ENCODE peak calls at places on chromosomes 7 and 10, in seven cellular contexts. Z is fibroblast of pulmonary artery, G is fibroblast of mammary gland, K is lower leg skin, N is left lung, O is MCF 10A, D is right lobe of liver. Q is an unnamed sample.

GRCh38 chr7:94190599-94191061 is 186.5 kb upstream of the BET1 start:
- DNase-seq in Z (peak), O (peak), N (no peak), G (peak), K (no peak), D (no peak), Q (no peak)

GRCh38 chr7:102197161-102197560 is 89.5 kb upstream of the SH2B2 start:
- DNase-seq in G (no peak), O (no peak), N (no peak), Z (no peak), D (no peak), K (no peak), Q (no peak)

GRCh38 chr10:52741851-52742250 is 30.7 kb downstream of the MBL2 start:
- DNase-seq in D (no peak), Z (no peak), K (no peak), N (no peak), O (peak), G (no peak), Q (no peak)

GRCh38 chr7:5217396-5217795 is 27.4 kb downstream of the WIPI2 start:
- DNase-seq in O (no peak), D (no peak), G (no peak), K (no peak), Z (no peak), N (peak), Q (peak)

GRCh38 chr10:59222788-59223187 is 46.3 kb downstream of the PHYHIPL start:
- DNase-seq in Z (no peak), G (no peak), K (no peak), N (no peak), O (no peak), D (no peak), Q (no peak)

GRCh38 chr7:73831656-73832579 is 1.1 kb downstream of the CLDN4 start:
- DNase-seq in G (no peak), Z (no peak), D (no peak), O (no peak), N (peak), K (no peak), Q (no peak)

GRCh38 chr7:6261699-6262098 is 10.7 kb downstream of the CYTH3 start:
- DNase-seq in Z (no peak), K (no peak), G (no peak), N (no peak), O (no peak), D (no peak), Q (no peak)

GRCh38 chr7:71708710-71709109 is 576.8 kb downstream of the GALNT17 start:
- DNase-seq in D (no peak), N (no peak), K (no peak), G (no peak), O (no peak), Z (no peak), Q (no peak)

GRCh38 chr10:34666008-34666700 is 148.9 kb downstream of the PARD3 start:
- DNase-seq in N (no peak), O (peak), K (no peak), G (peak), Z (peak), D (no peak), Q (no peak)

GRCh38 chr10:6482737-6483362 is 97.2 kb downstream of the PRKCQ start:
- DNase-seq in O (no peak), G (no peak), D (no peak), N (no peak), K (no peak), Z (no peak), Q (no peak)

GRCh38 chr10:91313761-91314520 is 93.5 kb downstream of the PCGF5 start:
- DNase-seq in N (no peak), D (no peak), K (no peak), Z (peak), G (peak), O (no peak), Q (no peak)

GRCh38 chr10:95560288-95561199 is 627 bp downstream of the SORBS1 start:
- DNase-seq in D (peak), K (peak), O (peak), Z (peak), N (peak), G (peak), Q (peak)

GRCh38 chr7:134619627-134620331 is 26.9 kb upstream of the BPGM start:
- DNase-seq in N (no peak), G (peak), D (no peak), O (peak), K (no peak), Z (peak), Q (no peak)

GRCh38 chr7:157440346-157441022 is 103.7 kb downstream of the DNAJB6 start:
- DNase-seq in N (peak), Z (no peak), K (peak), O (no peak), D (no peak), G (no peak), Q (peak)

GRCh38 chr10:119652361-119652760 is 1.2 kb downstream of the BAG3 start:
- DNase-seq in K (no peak), N (no peak), O (peak), D (no peak), Z (peak), G (peak), Q (no peak)

GRCh38 chr7:99290980-99291607 is 18.5 kb downstream of the MYH16 start:
- DNase-seq in Z (peak), K (no peak), N (peak), D (no peak), G (no peak), O (no peak), Q (no peak)

GRCh38 chr10:79984851-79985250 is 35.9 kb upstream of the SFTPD start:
- DNase-seq in N (peak), G (no peak), D (no peak), K (no peak), O (peak), Z (no peak), Q (no peak)

GRCh38 chr10:133335238-133336122 is 1.2 kb downstream of the CALY start:
- DNase-seq in N (peak), O (no peak), K (no peak), Z (peak), D (no peak), G (peak), Q (peak)

GRCh38 chr7:9516672-9517071 is 1083.3 kb downstream of the NXPH1 start:
- DNase-seq in K (no peak), Z (no peak), D (no peak), O (no peak), N (no peak), G (no peak), Q (no peak)

GRCh38 chr7:106071999-106072714 is 40.0 kb downstream of the SYPL1 start:
- DNase-seq in D (peak), Z (no peak), K (peak), G (no peak), N (no peak), O (peak), Q (no peak)

GRCh38 chr7:7554647-7555575 is 11.8 kb upstream of the MIOS start:
- DNase-seq in N (no peak), G (no peak), D (no peak), O (no peak), K (no peak), Z (no peak), Q (no peak)

GRCh38 chr10:36886303-36886891 is 239.0 kb upstream of the ANKRD30A start:
- DNase-seq in D (no peak), O (no peak), G (no peak), Z (no peak), N (no peak), K (no peak), Q (no peak)

GRCh38 chr10:13660545-13660920 is 73.8 kb downstream of the PRPF18 start:
- DNase-seq in O (peak), Z (no peak), G (peak), N (no peak), D (no peak), K (no peak), Q (no peak)

GRCh38 chr10:50603151-50603850 is 20.5 kb downstream of the SGMS1 start:
- DNase-seq in K (no peak), Z (no peak), O (no peak), N (no peak), D (no peak), G (no peak), Q (no peak)

GRCh38 chr10:79315602-79315920 is 31.7 kb upstream of the PPIF start:
- DNase-seq in D (no peak), Z (no peak), G (no peak), O (no peak), N (no peak), K (no peak), Q (no peak)

GRCh38 chr7:53611043-53611442 is 575.6 kb downstream of the POM121L12 start:
- DNase-seq in Z (no peak), N (no peak), D (no peak), G (no peak), O (no peak), K (no peak), Q (no peak)

GRCh38 chr7:71285614-71286013 is 153.7 kb downstream of the GALNT17 start:
- DNase-seq in G (no peak), D (no peak), N (no peak), O (no peak), Z (no peak), K (no peak), Q (no peak)

GRCh38 chr7:32347244-32347828 is 142.8 kb downstream of the LSM5 start:
- DNase-seq in D (no peak), N (no peak), G (peak), Z (peak), O (peak), K (no peak), Q (no peak)

GRCh38 chr7:13279854-13280435 is 592.5 kb downstream of the ARL4A start:
- DNase-seq in K (no peak), G (peak), Z (peak), N (no peak), D (no peak), O (peak), Q (no peak)

GRCh38 chr7:128351296-128352123 is 7.8 kb upstream of the RBM28 start:
- DNase-seq in K (no peak), G (no peak), N (peak), D (no peak), O (no peak), Z (no peak), Q (peak)

GRCh38 chr10:30059209-30060107 is at the start of gene JCAD:
- DNase-seq in K (peak), D (peak), G (no peak), N (peak), O (peak), Z (peak), Q (peak)

GRCh38 chr7:76201732-76202665 is at the start of gene SRRM3:
- DNase-seq in Z (peak), N (peak), G (peak), O (peak), D (peak), K (peak), Q (peak)

GRCh38 chr10:121355161-121355560 is 243.1 kb downstream of the FGFR2 start:
- DNase-seq in N (no peak), D (no peak), K (no peak), Z (no peak), O (no peak), G (no peak), Q (no peak)

GRCh38 chr10:121356187-121356586 is 242.1 kb downstream of the FGFR2 start:
- DNase-seq in D (no peak), G (no peak), O (no peak), N (no peak), K (no peak), Z (no peak), Q (no peak)

GRCh38 chr10:121352456-121352855 is 245.8 kb downstream of the FGFR2 start:
- DNase-seq in N (no peak), O (no peak), D (no peak), G (no peak), Z (no peak), K (no peak), Q (no peak)

GRCh38 chr10:121357323-121357835 is 240.9 kb downstream of the FGFR2 start:
- DNase-seq in G (no peak), O (no peak), N (no peak), Z (no peak), D (no peak), K (no peak), Q (no peak)

GRCh38 chr10:121351533-121351932 is 246.7 kb downstream of the FGFR2 start:
- DNase-seq in K (no peak), G (no peak), N (no peak), Z (no peak), D (no peak), O (no peak), Q (no peak)
- TF ChIP-seq CTCF in K (no peak), G (no peak), N (no peak), Z (no peak), D (no peak), O (no peak), Q (no peak)

GRCh38 chr10:590721-591120 is 98.7 kb downstream of the DIP2C start:
- DNase-seq in O (no peak), N (no peak), G (no peak), D (no peak), K (peak), Z (no peak), Q (no peak)

GRCh38 chr10:589961-590680 is 99.3 kb downstream of the DIP2C start:
- DNase-seq in N (no peak), G (no peak), O (no peak), D (no peak), K (peak), Z (no peak), Q (no peak)

GRCh38 chr10:586151-586550 is 103.3 kb downstream of the DIP2C start:
- DNase-seq in D (no peak), Z (no peak), G (no peak), K (peak), O (no peak), N (no peak), Q (no peak)

GRCh38 chr10:586716-587115 is 102.8 kb downstream of the DIP2C start:
- DNase-seq in K (peak), O (no peak), D (no peak), G (no peak), Z (no peak), N (no peak), Q (no peak)

DNA sequence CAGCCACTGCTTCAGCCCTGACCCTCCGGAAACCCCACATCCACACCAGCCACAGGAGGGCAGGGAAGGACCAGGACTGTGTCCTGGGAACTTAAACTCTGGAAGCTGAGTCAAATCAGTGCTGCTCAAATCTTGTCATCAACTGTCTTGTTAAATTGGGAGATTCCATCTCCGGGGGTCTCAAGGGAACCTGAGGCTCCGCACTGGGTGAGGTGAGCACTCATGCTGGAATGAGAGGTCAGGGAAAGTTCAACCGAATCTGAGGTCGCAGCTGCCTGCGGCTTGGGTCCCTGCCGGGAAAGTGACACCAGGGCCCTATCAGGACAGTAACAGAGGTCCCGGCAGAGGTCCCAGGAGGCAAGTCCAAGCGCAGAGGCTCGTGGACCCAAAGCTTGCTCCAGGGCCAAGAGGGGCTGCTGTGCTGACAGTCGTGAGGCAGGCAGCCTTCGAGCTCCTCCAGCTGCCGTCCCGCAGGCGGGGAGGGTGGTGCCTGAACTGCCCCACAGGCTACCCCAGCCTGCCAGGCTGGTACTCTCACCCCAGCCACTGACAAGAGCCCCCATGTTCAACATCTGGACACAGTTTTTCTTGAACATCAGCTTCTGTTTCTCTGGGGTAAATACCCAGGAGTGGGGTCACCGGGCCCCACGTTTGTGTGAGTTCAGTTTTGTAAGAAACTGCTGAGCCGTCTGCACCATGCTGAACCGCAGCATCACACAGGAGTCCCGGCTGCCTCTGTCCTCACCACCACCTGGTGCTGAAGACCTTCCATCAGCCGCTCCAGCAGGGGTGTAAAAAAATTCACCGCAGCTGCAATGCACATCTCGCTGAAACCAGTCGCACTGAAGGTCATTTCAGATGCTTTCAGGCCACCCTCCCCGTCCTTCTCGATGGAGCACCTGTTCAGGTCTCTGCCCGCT is 101.0 kb downstream of the DIP2C start:
- DNase-seq in G (peak), K (peak), O (peak), D (no peak), Z (peak), N (no peak), Q (no peak)
- TF ChIP-seq CTCF in G (peak), K (no peak), O (no peak), D (no peak), Z (peak), N (no peak), Q (no peak)

GRCh38 chr10:103698266-103698665 is 157.1 kb downstream of the SH3PXD2A start:
- DNase-seq in N (no peak), K (no peak), Z (no peak), G (no peak), D (no peak), O (no peak), Q (no peak)

GRCh38 chr10:103697787-103698186 is 157.6 kb downstream of the SH3PXD2A start:
- DNase-seq in Z (no peak), G (no peak), O (no peak), D (no peak), N (no peak), K (no peak), Q (no peak)

GRCh38 chr10:103696094-103696410 is 159.3 kb downstream of the SH3PXD2A start:
- DNase-seq in K (no peak), O (no peak), G (no peak), Z (no peak), D (no peak), N (peak), Q (no peak)

GRCh38 chr10:103695584-103696005 is 159.8 kb downstream of the SH3PXD2A start:
- DNase-seq in G (peak), N (peak), O (peak), K (no peak), D (no peak), Z (peak), Q (no peak)

DNA sequence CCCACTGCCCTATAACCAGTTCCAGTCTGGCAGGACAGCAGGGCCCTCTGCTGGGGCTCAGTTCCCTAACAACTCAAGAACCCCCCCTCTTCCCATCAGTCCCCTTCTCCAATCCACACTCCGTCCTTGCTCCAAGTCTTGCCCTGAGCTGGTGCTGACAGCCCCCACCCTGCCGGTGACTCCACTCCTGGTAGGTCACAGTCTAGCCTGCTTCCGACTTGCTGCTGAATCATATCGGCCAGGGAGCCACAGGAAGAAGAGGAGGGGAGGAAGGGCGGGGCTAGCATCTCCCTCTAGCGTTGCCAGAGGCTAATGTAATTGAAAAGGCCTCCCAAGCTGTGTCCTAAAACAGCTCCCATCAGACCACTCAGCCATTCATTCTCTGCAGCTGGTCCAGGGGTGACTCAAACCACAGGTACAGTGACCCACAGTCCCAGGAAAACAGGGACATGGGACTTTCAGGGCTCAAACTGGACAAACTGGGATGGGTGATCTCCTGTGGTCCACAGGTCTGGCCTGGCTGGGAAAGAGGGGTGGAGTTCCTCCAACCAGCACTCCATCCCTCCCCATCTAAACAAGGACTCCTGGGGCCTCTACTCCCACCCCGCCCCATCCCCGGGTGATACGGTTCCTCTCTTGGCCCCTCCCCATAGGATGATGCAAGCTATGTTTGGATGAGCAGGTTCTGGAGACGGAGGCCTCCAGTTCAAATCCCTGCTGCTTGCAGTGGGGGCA is 158.8 kb downstream of the SH3PXD2A start:
- DNase-seq in G (peak), K (peak), D (peak), Z (peak), O (peak), N (peak), Q (peak)
- TF ChIP-seq CTCF in G (peak), K (no peak), D (no peak), Z (peak), O (peak), N (no peak), Q (peak)

DNA sequence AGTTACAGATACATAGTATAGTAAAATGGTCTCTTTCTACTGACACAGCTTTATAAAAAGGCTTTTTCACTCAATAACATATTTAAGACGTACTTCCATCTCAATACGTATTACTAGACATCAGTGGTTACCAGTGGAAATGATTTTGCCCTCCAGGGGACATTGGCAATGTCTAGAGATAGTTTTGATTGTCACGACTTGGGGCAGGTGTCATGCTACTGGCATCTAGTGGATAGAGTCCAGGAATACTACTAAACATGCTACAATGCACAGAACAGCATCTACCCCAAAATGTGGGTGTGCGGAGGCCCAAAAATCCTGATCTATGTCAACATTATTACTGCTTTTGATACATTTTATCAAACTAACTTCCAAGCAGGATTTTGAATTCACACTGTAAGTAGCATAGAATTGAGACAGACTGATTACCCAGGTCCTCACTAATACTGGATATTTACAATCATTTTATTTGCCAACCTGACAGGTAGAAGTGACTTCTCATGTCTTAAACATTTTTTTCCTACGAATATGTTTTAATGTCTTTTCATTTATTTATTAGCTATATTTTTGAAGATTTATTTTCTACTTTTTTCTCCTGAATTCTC is 53.8 kb downstream of the HGF start:
- DNase-seq in N (no peak), K (no peak), O (peak), G (peak), Z (peak), D (no peak), Q (no peak)
- TF ChIP-seq CTCF in N (no peak), K (no peak), O (peak), G (peak), Z (peak), D (peak), Q (no peak)

GRCh38 chr10:70534281-70534680 is 55.7 kb downstream of the PALD1 start:
- DNase-seq in N (no peak), Z (no peak), O (no peak), D (no peak), G (no peak), K (no peak), Q (no peak)

GRCh38 chr10:70535451-70535850 is 56.9 kb downstream of the PALD1 start:
- DNase-seq in D (no peak), N (no peak), G (no peak), Z (no peak), O (no peak), K (no peak), Q (no peak)

GRCh38 chr10:70533189-70533558 is 54.6 kb downstream of the PALD1 start:
- DNase-seq in Z (no peak), N (no peak), G (no peak), O (no peak), K (no peak), D (no peak), Q (no peak)

GRCh38 chr10:70530315-70530714 is 51.7 kb downstream of the PALD1 start:
- DNase-seq in N (no peak), K (no peak), D (no peak), O (no peak), G (no peak), Z (no peak), Q (no peak)

GRCh38 chr10:70532554-70533188 is 54.1 kb downstream of the PALD1 start:
- DNase-seq in D (no peak), G (no peak), K (no peak), O (no peak), N (no peak), Z (no peak), Q (no peak)
- TF ChIP-seq CTCF in D (no peak), G (no peak), K (no peak), O (no peak), N (no peak), Z (no peak), Q (no peak)

Q was measured in spleen.